ENCODE peak calls at places on chromosomes 3 and 15, in ten cellular contexts. I is ovary, Q is neuronal stem cell, N is adipocyte, J is psoas muscle, T is thyroid gland, R is spleen, V is upper lobe of right lung, D is adrenal gland, M is body of pancreas. Y is an unnamed sample.

GRCh38 chr3:17054301-17054700 is 169.5 kb downstream of the PLCL2 start:
- DNase-seq in Q (no peak), D (no peak), M (no peak), J (no peak), V (no peak), R (no peak), N (no peak), I (no peak), T (no peak), Y (no peak)

GRCh38 chr3:159005148-159005547 is 203.3 kb downstream of the MFSD1 start:
- DNase-seq in T (no peak), M (no peak), N (no peak), R (no peak), I (no peak), J (no peak), V (no peak), D (no peak), Q (no peak), Y (no peak)

GRCh38 chr3:53229606-53230005 is 26.2 kb downstream of the TKT start:
- DNase-seq in M (no peak), I (no peak), Q (no peak), T (no peak), D (no peak), V (no peak), R (no peak), N (no peak), J (no peak), Y (no peak)

GRCh38 chr3:102113421-102114041 is 264.2 kb downstream of the NFKBIZ start:
- DNase-seq in M (peak; percentile 30), I (no peak), V (no peak), R (no peak), N (no peak), J (no peak), T (no peak), D (no peak), Q (no peak), Y (no peak)

GRCh38 chr3:15808679-15809078 is 10.9 kb upstream of the ANKRD28 start:
- DNase-seq in Q (no peak), J (no peak), R (no peak), N (no peak), M (no peak), I (no peak), T (no peak), D (no peak), V (no peak), Y (no peak)

GRCh38 chr3:15102256-15102655 is 3.3 kb upstream of the RBSN start:
- DNase-seq in M (peak; percentile 76), J (peak; percentile 87), Q (no peak), I (no peak), T (peak; percentile 36), V (peak; percentile 86), R (peak; percentile 80), N (no peak), D (peak; percentile 88), Y (peak; percentile 71)

GRCh38 chr3:197309528-197310361 is 11.3 kb upstream of the DLG1 start:
- DNase-seq in N (peak; percentile 96), I (no peak), M (no peak), R (no peak), J (no peak), D (peak; percentile 30), Q (no peak), V (no peak), T (peak; percentile 18), Y (no peak)

GRCh38 chr3:124838963-124839362 is 48.2 kb downstream of the ITGB5 start:
- DNase-seq in Q (no peak), M (no peak), N (no peak), J (no peak), I (no peak), D (no peak), T (no peak), V (no peak), R (no peak), Y (no peak)

GRCh38 chr3:3216401-3216800 is 36.9 kb upstream of the CRBN start:
- DNase-seq in Q (no peak), I (no peak), J (no peak), V (no peak), N (no peak), D (no peak), T (no peak), R (no peak), M (no peak), Y (no peak)
- H3K4me1 ChIP-seq in Q (no peaks in the 10 kb centered on the region), I (no peaks in the 10 kb centered on the region), J (no peaks in the 10 kb centered on the region), V (no peaks in the 10 kb centered on the region), N (no peaks in the 10 kb centered on the region), D (no peaks in the 10 kb centered on the region), T (no peaks in the 10 kb centered on the region), R (no peaks in the 10 kb centered on the region), M (no peaks in the 10 kb centered on the region), Y (no peaks in the 10 kb centered on the region)

GRCh38 chr15:90648137-90649070 is 68.7 kb upstream of the BLM start:
- DNase-seq in V (peak; percentile 75), D (peak; percentile 72), I (no peak), J (peak; percentile 59), R (no peak), Q (peak; percentile 62), N (peak; percentile 89), M (peak; percentile 77), T (peak; percentile 60), Y (peak; percentile 88)

GRCh38 chr15:90650956-90651689 is 66.0 kb upstream of the BLM start:
- DNase-seq in N (no peak), V (no peak), T (no peak), R (no peak), D (no peak), M (no peak), I (no peak), J (no peak), Q (no peak), Y (no peak)

GRCh38 chr15:90646662-90647305 is 70.4 kb upstream of the BLM start:
- DNase-seq in T (no peak), J (no peak), N (no peak), M (no peak), I (no peak), Q (no peak), R (no peak), D (no peak), V (no peak), Y (no peak)

GRCh38 chr15:90647326-90647725 is 69.8 kb upstream of the BLM start:
- DNase-seq in M (no peak), R (no peak), Q (no peak), J (no peak), T (no peak), V (no peak), D (no peak), I (no peak), N (no peak), Y (no peak)

DNA sequence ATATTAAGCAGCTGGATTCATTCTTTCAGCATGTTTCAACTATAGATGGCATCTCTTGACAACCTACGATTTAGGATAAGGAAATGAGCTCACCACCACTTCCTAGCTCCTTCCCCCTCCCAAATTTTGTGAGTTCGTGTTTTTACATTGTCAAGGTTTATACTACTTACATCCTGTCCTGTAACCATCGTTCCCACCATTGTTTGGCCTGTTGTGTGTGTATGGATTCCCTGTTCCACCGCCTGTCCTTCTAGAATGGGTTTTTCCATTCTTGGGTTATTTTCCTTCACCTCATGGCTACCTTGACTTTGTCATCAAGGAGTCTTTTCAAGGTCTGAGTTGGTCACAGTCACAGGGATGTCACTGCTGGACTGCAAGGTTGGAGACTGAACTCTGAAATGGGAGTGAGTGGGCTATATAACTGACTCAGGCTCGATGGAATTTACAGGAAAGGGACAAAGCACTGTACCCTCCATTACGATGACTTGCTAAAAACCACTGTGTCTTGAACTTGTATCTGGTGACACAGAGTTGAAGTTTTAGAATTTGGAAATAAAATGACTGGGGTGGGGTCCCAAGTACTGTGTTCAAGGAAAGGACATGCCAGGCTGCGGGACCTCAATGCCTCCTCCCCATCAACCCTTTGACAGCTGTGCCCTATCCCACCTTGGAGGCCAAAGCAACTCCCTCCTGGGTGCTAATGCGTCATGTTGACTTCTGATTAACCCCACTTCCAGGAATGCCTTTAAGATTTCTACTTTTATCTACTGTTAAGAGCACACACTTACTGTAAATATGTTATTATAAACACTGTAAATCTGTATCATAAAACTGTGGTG is 66.8 kb upstream of the BLM start:
- DNase-seq in D (no peak), M (no peak), V (no peak), R (no peak), T (no peak), J (no peak), Q (no peak), I (no peak), N (no peak), Y (no peak)
- H3K4me3 ChIP-seq in D (no peak overlapping the region), M (no peak overlapping the region), V (no peak overlapping the region), R (no peak overlapping the region), T (no peak overlapping the region), J (no peak overlapping the region), Q (no peak overlapping the region), I (no peak overlapping the region), N (no peak overlapping the region), Y (no peak overlapping the region)

GRCh38 chr15:64009241-64009640 is 37.0 kb downstream of the DAPK2 start:
- DNase-seq in R (no peak), V (no peak), N (no peak), M (no peak), T (no peak), J (peak; percentile 66), Q (no peak), D (no peak), I (no peak), Y (no peak)

GRCh38 chr15:64009798-64010241 is 36.5 kb downstream of the DAPK2 start:
- DNase-seq in M (no peak), V (no peak), J (no peak), D (no peak), N (no peak), I (no peak), Q (no peak), R (no peak), T (no peak), Y (no peak)

GRCh38 chr15:64006642-64007041 is 39.6 kb downstream of the DAPK2 start:
- DNase-seq in I (no peak), Q (no peak), J (no peak), D (no peak), M (no peak), R (no peak), V (no peak), N (no peak), T (no peak), Y (no peak)

GRCh38 chr15:64010719-64011118 is 35.6 kb downstream of the DAPK2 start:
- DNase-seq in Q (no peak), J (peak; percentile 63), R (peak; percentile 92), T (peak; percentile 88), N (peak; percentile 35), V (no peak), D (peak; percentile 48), M (peak; percentile 83), I (no peak), Y (peak; percentile 65)

GRCh38 chr15:64008177-64008576 is 38.1 kb downstream of the DAPK2 start:
- DNase-seq in I (no peak), Q (no peak), J (no peak), D (no peak), T (no peak), V (no peak), M (no peak), N (no peak), R (no peak), Y (no peak)
- H3K4me1 ChIP-seq in I (no peaks in the 10 kb centered on the region), Q (no peaks in the 10 kb centered on the region), J (peaks cover 67% of the 10 kb centered on the region), D (peaks cover 10% of the 10 kb centered on the region), T (peaks cover 43% of the 10 kb centered on the region), V (peaks cover 41% of the 10 kb centered on the region), M (peaks cover 40% of the 10 kb centered on the region), N (peaks cover 43% of the 10 kb centered on the region), R (peaks cover 85% of the 10 kb centered on the region), Y (peaks cover 5% of the 10 kb centered on the region)

DNA sequence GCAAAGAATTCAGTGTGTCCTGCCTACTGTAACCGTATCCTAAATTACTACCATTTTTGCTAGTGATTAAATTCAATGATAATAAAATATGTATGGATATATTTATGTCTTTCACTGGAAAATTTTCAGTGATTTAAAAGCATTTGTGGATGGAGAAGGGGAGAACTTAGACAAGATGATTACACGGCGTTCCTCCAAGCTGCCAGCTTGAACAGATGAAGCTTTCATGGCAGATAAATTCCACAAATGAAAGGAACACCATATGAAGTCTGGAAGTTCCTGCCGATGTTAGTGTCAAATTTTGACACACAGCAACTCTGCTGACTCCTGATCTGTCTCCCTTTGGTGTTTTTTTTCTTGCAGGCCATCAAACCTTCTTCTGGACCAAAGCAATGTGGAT is 364.7 kb downstream of the EPHA3 start:
- DNase-seq in M (no peak), I (no peak), V (no peak), N (no peak), T (no peak), R (no peak), J (no peak), D (no peak), Q (no peak), Y (no peak)
- H3K4me3 ChIP-seq in M (no peak overlapping the region), I (no peak overlapping the region), V (no peak overlapping the region), N (no peak overlapping the region), T (no peak overlapping the region), R (no peak overlapping the region), J (no peak overlapping the region), D (no peak overlapping the region), Q (no peak overlapping the region), Y (no peak overlapping the region)